ENCODE peak calls at places on chromosomes 3 and 15, in four cellular contexts. W is SK-N-MC, N is spleen, J is sigmoid colon. M is an unnamed sample.

GRCh38 chr3:155270485-155271342 is 22.8 kb downstream of the STRIT1 start:
- DNase-seq in W (no peak), N (no peak), J (no peak), M (no peak)

GRCh38 chr3:64351713-64352595 is 126.7 kb upstream of the PRICKLE2 start:
- DNase-seq in W (no peak), N (no peak), J (no peak), M (no peak)

GRCh38 chr3:156816794-156817741 is 9.1 kb upstream of the LEKR1 start:
- DNase-seq in W (no peak), N (peak; percentile 98), J (peak; percentile 85), M (peak; percentile 94)

GRCh38 chr3:72821170-72821781 is 27.0 kb downstream of the SHQ1 start:
- DNase-seq in W (peak; percentile 76), N (no peak), J (peak; percentile 63), M (no peak)

GRCh38 chr3:69359916-69360315 is 26.0 kb downstream of the FRMD4B start:
- DNase-seq in W (no peak), N (no peak), J (no peak), M (no peak)

GRCh38 chr15:63041982-63042878 is at the start of gene TPM1:
- DNase-seq in W (no peak), N (peak; percentile 83), J (peak; percentile 97), M (peak; percentile 97)

GRCh38 chr3:121852256-121852655 is 17.2 kb downstream of the EAF2 start:
- DNase-seq in W (no peak), N (no peak), J (no peak), M (no peak)

GRCh38 chr3:187968883-187969580 is 184.9 kb upstream of the LPP start:
- DNase-seq in W (no peak), N (no peak), J (no peak), M (no peak)

GRCh38 chr15:64460737-64461576 is 579 bp downstream of the ZNF609 start:
- DNase-seq in W (no peak), N (no peak), J (peak; percentile 72), M (peak; percentile 83)

DNA sequence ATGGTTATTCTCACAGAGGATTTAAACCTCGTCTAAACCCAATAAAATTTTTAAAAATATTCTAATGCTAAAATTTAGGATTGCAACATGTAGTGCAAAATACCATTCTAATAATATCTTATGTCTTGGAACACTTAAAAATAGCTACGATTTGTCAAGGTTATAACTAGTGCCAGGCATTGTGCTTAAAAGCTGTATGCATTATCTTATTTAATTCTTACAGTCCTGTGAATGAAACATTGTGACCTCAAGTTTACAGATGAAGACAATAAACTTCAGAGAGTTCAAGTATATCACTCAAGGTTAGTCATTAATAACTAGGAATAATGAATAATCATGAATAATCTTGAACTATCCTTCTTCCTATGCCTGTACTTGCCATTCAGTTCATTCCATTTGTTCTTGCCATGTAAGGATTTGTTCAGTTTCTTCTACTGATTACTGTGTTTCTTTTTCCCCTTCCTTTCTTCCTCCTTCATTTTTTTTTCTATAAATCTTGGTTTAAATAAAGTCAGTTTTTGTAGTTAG is 897.6 kb upstream of the NR2F2 start:
- DNase-seq in W (no peak), N (no peak), J (no peak), M (no peak)
- H3K9me3 ChIP-seq in W (no peaks in the 10 kb centered on the region), N (peaks cover 6% of the 10 kb centered on the region), J (no peaks in the 10 kb centered on the region), M (no peaks in the 10 kb centered on the region)

GRCh38 chr3:119676020-119676419 is 1.2 kb downstream of the COX17 start:
- DNase-seq in W (no peak), N (no peak), J (no peak), M (no peak)
- H3K4me3 ChIP-seq in W (peak overlapping the region; percentile 92), N (peak overlapping the region; percentile 68), J (peak overlapping the region; percentile 69), M (peak overlapping the region; percentile 85)

DNA sequence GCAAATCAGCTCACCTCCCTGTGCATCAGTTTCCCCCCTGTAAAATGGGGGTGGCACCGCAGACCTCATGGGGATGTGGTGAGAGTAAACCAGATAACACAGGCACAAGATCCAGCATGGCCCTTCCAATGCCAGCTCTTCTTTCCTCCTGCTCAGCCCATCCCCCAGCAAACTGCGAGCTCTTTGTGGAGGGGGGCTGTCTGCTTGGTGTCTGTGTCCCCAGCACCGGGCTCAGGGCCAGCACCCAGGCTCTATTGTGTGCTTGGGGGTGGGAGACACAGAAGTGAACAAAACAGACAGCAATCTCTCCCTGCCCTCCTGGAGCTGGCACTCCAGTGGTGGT is 28.5 kb downstream of the GRIP2 start:
- DNase-seq in W (no peak), N (no peak), J (no peak), M (no peak)
- H3K9me3 ChIP-seq in W (no peaks in the 10 kb centered on the region), N (no peaks in the 10 kb centered on the region), J (no peaks in the 10 kb centered on the region), M (no peaks in the 10 kb centered on the region)

GRCh38 chr3:131454501-131454900 is 48.3 kb downstream of the MRPL3 start:
- DNase-seq in W (no peak), N (no peak), J (no peak), M (no peak)
- H3K4me3 ChIP-seq in W (no peak overlapping the region), N (no peak overlapping the region), J (no peak overlapping the region), M (no peak overlapping the region)

GRCh38 chr15:25022233-25022632 is 67.4 kb downstream of the SNRPN start:
- DNase-seq in W (no peak), N (no peak), J (no peak), M (no peak)

GRCh38 chr15:25019434-25019833 is 64.6 kb downstream of the SNRPN start:
- DNase-seq in W (no peak), N (no peak), J (no peak), M (no peak)
- H3K9me3 ChIP-seq in W (peaks cover 7% of the 10 kb centered on the region), N (peaks cover 100% of the 10 kb centered on the region), J (no peaks in the 10 kb centered on the region), M (peaks cover 6% of the 10 kb centered on the region)

GRCh38 chr3:115100172-115100571 is 46.9 kb downstream of the ZBTB20 start:
- DNase-seq in W (no peak), N (no peak), J (no peak), M (no peak)
- H3K4me3 ChIP-seq in W (peak overlapping the region; percentile 81), N (peak overlapping the region; percentile 29), J (peak overlapping the region; percentile 42), M (peak overlapping the region; percentile 70)

GRCh38 chr15:101038327-101039003 is 119.3 kb downstream of the LRRK1 start:
- DNase-seq in W (no peak), N (peak; percentile 20), J (no peak), M (no peak)
- H3K9me3 ChIP-seq in W (peaks cover 11% of the 10 kb centered on the region), N (peaks cover 28% of the 10 kb centered on the region), J (no peaks in the 10 kb centered on the region), M (peaks cover 7% of the 10 kb centered on the region)

GRCh38 chr3:22322861-22323260 is 571.9 kb upstream of the ZNF385D start:
- DNase-seq in W (no peak), N (no peak), J (no peak), M (no peak)
- H3K4me3 ChIP-seq in W (no peak overlapping the region), N (no peak overlapping the region), J (no peak overlapping the region), M (no peak overlapping the region)

GRCh38 chr3:104514371-104514770 is 852.3 kb upstream of the ALCAM start:
- DNase-seq in W (no peak), N (no peak), J (no peak), M (no peak)
- H3K9me3 ChIP-seq in W (no peaks in the 10 kb centered on the region), N (peaks cover 18% of the 10 kb centered on the region), J (no peaks in the 10 kb centered on the region), M (no peaks in the 10 kb centered on the region)

GRCh38 chr3:10503217-10503796 is 2.1 kb downstream of the ATP2B2 start:
- DNase-seq in W (no peak), N (no peak), J (no peak), M (no peak)

GRCh38 chr3:10505791-10506585 is 602 bp upstream of the ATP2B2 start:
- DNase-seq in W (no peak), N (no peak), J (no peak), M (no peak)

GRCh38 chr3:10506696-10507095 is 1.3 kb upstream of the ATP2B2 start:
- DNase-seq in W (no peak), N (no peak), J (no peak), M (no peak)

GRCh38 chr3:10504161-10505049 is 981 bp downstream of the ATP2B2 start:
- DNase-seq in W (no peak), N (no peak), J (no peak), M (no peak)

GRCh38 chr3:10505050-10505790 is at the start of gene ATP2B2:
- DNase-seq in W (no peak), N (no peak), J (no peak), M (no peak)
- H3K4me3 ChIP-seq in W (no peak within 1 kb of the TSS), N (no peak within 1 kb of the TSS), J (peak within 1 kb of the TSS; percentile 44), M (no peak within 1 kb of the TSS)

M was measured in kidney.